ENCODE peak calls at places on chromosomes 3 and 15, in four cellular contexts. X, I, G and E are unnamed samples.

GRCh38 chr3:130609580-130609979 is 92.6 kb downstream of the COL6A6 start:
- DNase-seq in I (no peak), X (no peak), G (no peak), E (no peak)

GRCh38 chr3:61331937-61332590 is 80.8 kb upstream of the FHIT start:
- DNase-seq in I (no peak), G (no peak), X (no peak), E (no peak)

GRCh38 chr3:194028434-194029004 is 107.4 kb upstream of the HES1 start:
- DNase-seq in I (no peak), X (no peak), G (no peak), E (no peak)

GRCh38 chr15:93497256-93497655 is 408.2 kb upstream of the RGMA start:
- DNase-seq in G (no peak), X (no peak), I (no peak), E (no peak)

GRCh38 chr3:170558417-170558816 is 27.5 kb downstream of the SLC7A14 start:
- DNase-seq in I (no peak), X (no peak), G (no peak), E (no peak)

GRCh38 chr15:101651753-101652097 is 456 bp downstream of the TM2D3 start:
- DNase-seq in I (no peak), G (no peak), X (peak), E (no peak)

GRCh38 chr3:4824948-4825325 is 154.3 kb upstream of the BHLHE40 start:
- DNase-seq in G (no peak), X (peak), I (no peak), E (no peak)

GRCh38 chr15:99249270-99249817 is at the start of gene TTC23:
- DNase-seq in X (peak), I (no peak), G (no peak), E (no peak)

GRCh38 chr15:33114484-33114767 is 80.1 kb downstream of the FMN1 start:
- DNase-seq in X (peak), G (no peak), I (no peak), E (no peak)

GRCh38 chr3:23602895-23603443 is 202.8 kb upstream of the UBE2E1 start:
- DNase-seq in X (no peak), I (no peak), G (no peak), E (no peak)

GRCh38 chr3:27791956-27792355 is 69.8 kb upstream of the EOMES start:
- DNase-seq in X (no peak), I (no peak), G (no peak), E (no peak)

GRCh38 chr3:171458056-171458856 is 1.9 kb downstream of the TNIK start:
- DNase-seq in X (no peak), G (no peak), I (no peak), E (no peak)

GRCh38 chr3:71006810-71007785 is 576.4 kb downstream of the FOXP1 start:
- DNase-seq in I (no peak), X (no peak), G (no peak), E (peak)

GRCh38 chr15:82043726-82044372 is 2.0 kb downstream of the MEX3B start:
- DNase-seq in I (peak), X (no peak), G (peak), E (no peak)

GRCh38 chr15:82044373-82045178 is 1.2 kb downstream of the MEX3B start:
- DNase-seq in G (peak), I (peak), X (peak), E (peak)

GRCh38 chr15:82045179-82045891 is 483 bp downstream of the MEX3B start:
- DNase-seq in X (peak), I (peak), G (peak), E (peak)

GRCh38 chr15:82040862-82041261 is 5.0 kb downstream of the MEX3B start:
- DNase-seq in G (no peak), X (no peak), I (no peak), E (no peak)

GRCh38 chr15:82043130-82043673 is 2.6 kb downstream of the MEX3B start:
- DNase-seq in G (peak), X (no peak), I (no peak), E (no peak)
- TF ChIP-seq CTCF in G (no peak), X (no peak), I (no peak), E (no peak)

GRCh38 chr3:126113238-126113555 is 29.3 kb upstream of the SLC41A3 start:
- DNase-seq in I (no peak), X (no peak), G (no peak), E (no peak)

GRCh38 chr3:126111566-126112475 is 27.9 kb upstream of the SLC41A3 start:
- DNase-seq in X (no peak), I (no peak), G (peak), E (no peak)

GRCh38 chr3:126114406-126115386 is 30.8 kb upstream of the SLC41A3 start:
- DNase-seq in X (no peak), G (peak), I (no peak), E (no peak)

GRCh38 chr3:126112531-126113237 is 28.8 kb upstream of the SLC41A3 start:
- DNase-seq in X (no peak), I (no peak), G (peak), E (no peak)

GRCh38 chr3:126113733-126114132 is 29.8 kb upstream of the SLC41A3 start:
- DNase-seq in G (peak), I (no peak), X (no peak), E (no peak)
- TF ChIP-seq CTCF in G (no peak), I (peak), X (peak), E (no peak)

GRCh38 chr15:71245588-71245987 is 130.3 kb downstream of the THSD4 start:
- DNase-seq in X (no peak), I (no peak), G (no peak), E (no peak)

GRCh38 chr15:71238926-71239325 is 123.7 kb downstream of the THSD4 start:
- DNase-seq in G (no peak), I (no peak), X (no peak), E (no peak)

GRCh38 chr15:71239592-71240364 is 124.5 kb downstream of the THSD4 start:
- DNase-seq in G (no peak), X (no peak), I (no peak), E (no peak)

GRCh38 chr15:71237456-71238188 is 122.4 kb downstream of the THSD4 start:
- DNase-seq in I (peak), X (peak), G (peak), E (no peak)

GRCh38 chr15:71242292-71242691 is 127.0 kb downstream of the THSD4 start:
- DNase-seq in X (no peak), I (no peak), G (no peak), E (no peak)
- TF ChIP-seq CTCF in X (no peak), I (no peak), G (no peak), E (no peak)

GRCh38 chr3:57647292-57647940 is 45.5 kb downstream of the DENND6A start:
- DNase-seq in X (no peak), I (no peak), G (no peak), E (no peak)

GRCh38 chr3:57652203-57652602 is 40.7 kb downstream of the DENND6A start:
- DNase-seq in X (peak), I (no peak), G (no peak), E (no peak)

DNA sequence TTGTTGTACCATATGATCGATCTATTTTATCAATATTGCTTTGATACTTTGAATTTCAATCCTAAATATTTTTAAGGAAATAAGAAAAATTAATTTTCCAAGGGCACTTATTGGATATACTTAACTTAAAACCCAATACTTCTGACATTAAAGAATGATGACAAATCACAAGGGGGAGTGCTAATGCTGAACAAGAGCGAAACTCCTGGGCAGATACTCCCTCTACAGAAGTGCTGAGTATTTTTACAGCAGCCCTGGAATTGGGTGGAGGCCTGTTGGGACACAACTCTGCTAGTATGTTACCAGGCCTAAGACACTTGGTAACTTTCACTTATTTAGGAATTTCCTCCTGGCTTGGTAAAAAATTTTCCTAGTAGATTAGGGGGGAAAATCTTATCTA is 46.2 kb downstream of the DENND6A start:
- DNase-seq in I (no peak), G (no peak), X (peak), E (peak)
- TF ChIP-seq CTCF in I (peak), G (no peak), X (peak), E (peak)

GRCh38 chr3:58631742-58632141 is 34.8 kb downstream of the FAM3D start:
- DNase-seq in X (no peak), I (no peak), G (no peak), E (no peak)

GRCh38 chr3:58630081-58630709 is 36.4 kb downstream of the FAM3D start:
- DNase-seq in G (peak), X (peak), I (no peak), E (peak)

GRCh38 chr3:58630710-58631092 is 35.9 kb downstream of the FAM3D start:
- DNase-seq in X (no peak), G (no peak), I (no peak), E (no peak)

GRCh38 chr3:58635371-58636285 is 30.9 kb downstream of the FAM3D start:
- DNase-seq in X (no peak), I (no peak), G (no peak), E (no peak)

DNA sequence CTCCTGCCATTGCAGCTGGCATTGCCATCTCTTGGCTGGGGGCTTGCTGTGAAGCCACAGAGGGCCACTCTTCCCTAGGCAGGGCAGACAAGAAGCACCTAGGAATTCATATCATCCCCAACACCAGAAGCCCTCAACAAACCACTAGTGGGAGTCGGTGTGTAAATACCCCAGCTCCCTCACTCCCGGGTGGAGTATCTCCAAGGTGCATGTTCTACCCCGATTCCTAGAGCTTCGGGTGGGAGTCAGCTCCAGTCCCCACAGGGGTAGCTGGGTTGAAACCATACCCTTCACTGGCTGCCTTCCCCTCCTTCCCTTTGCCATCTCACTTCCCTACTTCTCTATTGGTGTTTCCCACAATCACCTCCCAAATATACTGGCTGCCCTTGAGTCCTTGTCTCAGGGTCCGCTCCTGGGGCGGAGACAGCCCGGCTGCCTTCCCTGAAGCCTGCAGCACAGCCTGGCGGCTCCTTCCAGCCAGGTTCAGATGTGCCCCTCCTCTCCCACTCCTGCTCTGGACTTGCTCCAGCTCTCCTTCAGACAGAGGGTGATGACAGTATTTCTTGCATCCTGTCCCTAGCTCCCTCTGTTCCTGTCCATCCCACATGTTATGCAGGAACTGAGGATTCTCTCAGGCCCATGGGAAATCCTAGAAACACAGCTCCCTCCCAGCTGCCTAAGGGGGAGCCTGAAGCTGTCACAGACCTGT is 33.3 kb downstream of the FAM3D start:
- DNase-seq in I (no peak), G (no peak), X (no peak), E (no peak)
- TF ChIP-seq CTCF in I (no peak), G (no peak), X (no peak), E (no peak)